ENCODE peak calls at places on chromosomes 4 and X, in eight cellular contexts. W is neural crest cell, P is A549, I is iPS DF 6.9, E is endodermal cell, A is Kasumi-1, H is LoVo, M is B cell. Q is an unnamed sample.

GRCh38 chrX:19040373-19040772 is 56.5 kb upstream of the PHKA2 start:
- DNase-seq in W (no peak), P (no peak), I (no peak), E (no peak), A (no peak), H (no peak), M (no peak), Q (no peak)

GRCh38 chrX:155997436-155997835 is at the start of gene IL9R:
- DNase-seq in W (no peak), P (no peak), I (no peak), E (no peak), A (no peak), H (no peak), M (no peak), Q (no peak)

GRCh38 chr4:76867880-76868655 is 29.9 kb downstream of the SOWAHB start:
- DNase-seq in W (no peak), P (peak), I (no peak), E (peak), A (no peak), H (peak), M (no peak), Q (no peak)

GRCh38 chr4:27248829-27249228 is 388.2 kb downstream of the STIM2 start:
- DNase-seq in W (no peak), P (no peak), I (no peak), E (no peak), A (no peak), H (no peak), M (no peak), Q (no peak)

GRCh38 chr4:78864405-78865024 is 74.7 kb downstream of the PAQR3 start:
- DNase-seq in W (no peak), P (peak), I (peak), E (no peak), A (peak), H (peak), M (peak), Q (peak)

GRCh38 chr4:158998624-158999023 is 104.3 kb upstream of the RAPGEF2 start:
- DNase-seq in W (no peak), P (no peak), I (no peak), E (no peak), A (no peak), H (peak), M (no peak), Q (no peak)

GRCh38 chrX:981791-982626 is 230.4 kb downstream of the CRLF2 start:
- DNase-seq in W (no peak), P (no peak), I (no peak), E (peak), A (no peak), H (no peak), M (no peak), Q (no peak)

GRCh38 chr4:61201562-61202099 is 1.5 kb downstream of the ADGRL3 start:
- DNase-seq in W (peak), P (no peak), I (no peak), E (peak), A (peak), H (no peak), M (no peak), Q (peak)

GRCh38 chr4:52015366-52015765 is 4.8 kb downstream of the LRRC66 start:
- DNase-seq in W (no peak), P (no peak), I (no peak), E (no peak), A (peak), H (no peak), M (no peak), Q (no peak)

GRCh38 chr4:90996813-90997212 is 869.6 kb downstream of the CCSER1 start:
- DNase-seq in W (no peak), P (no peak), I (no peak), E (no peak), A (no peak), H (no peak), M (no peak), Q (no peak)